ENCODE peak calls at places on chromosomes 16 and 17, in eight cellular contexts. K is MM.1S; N is AG09309; A is CD8-positive, alpha-beta T cell; B is astrocyte of the cerebellum; G is heart right ventricle; Y is H7; I is naive thymus-derived CD4-positive, alpha-beta T cell. U is an unnamed sample.

GRCh38 chr16:83781-84615 is 6.0 kb downstream of the MPG start:
- DNase-seq in N (no peak), K (no peak), A (peak; percentile 23), Y (no peak), I (no peak), G (no peak), B (no peak), U (peak; percentile 53)

GRCh38 chr16:15961060-15961511 is 11.7 kb downstream of the ABCC1 start:
- DNase-seq in I (peak; percentile 79), A (peak; percentile 68), Y (no peak), B (peak; percentile 73), N (no peak), G (no peak), K (peak; percentile 37), U (no peak)

GRCh38 chr16:81445143-81445922 is 725 bp downstream of the CMIP start:
- DNase-seq in I (peak; percentile 50), A (peak; percentile 39), G (peak; percentile 44), N (no peak), B (no peak), Y (peak; percentile 79), K (peak; percentile 38), U (peak; percentile 86)

GRCh38 chr16:61946019-61946418 is 90.2 kb downstream of the CDH8 start:
- DNase-seq in Y (no peak), G (no peak), A (no peak), B (no peak), N (no peak), I (no peak), K (no peak), U (no peak)

GRCh38 chr16:57781741-57782606 is 20.3 kb downstream of the KIFC3 start:
- DNase-seq in A (no peak), K (no peak), N (peak; percentile 16), G (no peak), I (no peak), B (peak; percentile 47), Y (no peak), U (no peak)

GRCh38 chr16:17313085-17313611 is 157.6 kb downstream of the XYLT1 start:
- DNase-seq in B (no peak), N (no peak), K (no peak), I (no peak), G (no peak), Y (no peak), A (no peak), U (peak; percentile 25)

GRCh38 chr17:47715669-47716325 is 17.2 kb upstream of the TBX21 start:
- DNase-seq in I (no peak), K (no peak), N (no peak), G (no peak), B (no peak), A (no peak), Y (no peak), U (no peak)

GRCh38 chr16:89828870-89829629 is 775 bp downstream of the SPIRE2 start:
- DNase-seq in K (no peak), N (no peak), A (no peak), I (no peak), B (no peak), Y (peak; percentile 42), G (no peak), U (peak; percentile 23)

GRCh38 chr16:57245472-57246113 is 534 bp downstream of the ARL2BP start:
- DNase-seq in A (peak; percentile 19), N (no peak), K (peak; percentile 39), G (peak; percentile 50), Y (peak; percentile 77), B (no peak), I (no peak), U (no peak)

DNA sequence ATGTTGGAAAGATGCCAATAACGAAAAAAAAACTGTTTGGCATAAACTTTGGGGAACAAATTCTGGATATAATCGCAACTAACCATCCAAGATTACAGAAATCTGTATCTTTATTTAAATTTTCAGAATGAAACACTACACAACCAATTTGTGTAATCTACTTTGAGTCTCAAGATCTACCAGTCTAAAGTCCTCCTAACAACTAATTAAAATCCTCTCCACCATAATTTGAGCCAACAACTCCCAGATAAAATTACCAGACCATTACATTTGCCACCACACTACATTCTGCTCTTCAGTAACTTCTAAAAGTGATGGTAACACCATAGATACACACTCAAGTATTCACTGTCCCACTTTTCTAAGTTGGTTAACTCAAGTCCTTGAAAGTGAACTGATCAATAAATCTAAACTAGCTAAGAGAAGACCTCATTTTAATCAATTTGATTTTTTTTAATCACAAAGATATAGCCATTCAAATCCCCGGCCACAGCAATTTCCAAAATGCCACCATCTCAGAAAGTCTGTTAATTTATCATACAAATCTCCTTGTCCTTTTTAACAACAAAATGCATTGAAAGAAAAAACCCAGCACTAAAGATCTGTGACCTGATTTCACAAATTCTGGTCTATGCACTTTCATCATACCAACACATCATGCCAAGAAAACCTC is 1.9 kb downstream of the SIAH1 start:
- DNase-seq in B (no peak), G (no peak), Y (no peak), I (no peak), K (no peak), A (no peak), N (no peak), U (no peak)
- H3K4me3 ChIP-seq in B (peak overlapping the region; percentile 66), G (peak overlapping the region; percentile 96), Y (peak overlapping the region; percentile 75), I (peak overlapping the region; percentile 67), K (peak overlapping the region; percentile 88), A (peak overlapping the region; percentile 50), N (peak overlapping the region; percentile 43), U (peak overlapping the region; percentile 68)

GRCh38 chr16:68790944-68791343 is 52.4 kb upstream of the TANGO6 start:
- DNase-seq in B (no peak), K (no peak), A (no peak), G (no peak), N (no peak), I (no peak), Y (peak; percentile 30), U (no peak)
- H3K4me3 ChIP-seq in B (no peak overlapping the region), K (no peak overlapping the region), A (no peak overlapping the region), G (no peak overlapping the region), N (no peak overlapping the region), I (no peak overlapping the region), Y (no peak overlapping the region), U (no peak overlapping the region)

GRCh38 chr17:57391857-57392256 is 135.5 kb downstream of the MSI2 start:
- DNase-seq in B (no peak), N (no peak), K (no peak), I (no peak), Y (no peak), G (no peak), A (no peak), U (no peak)
- H3K4me3 ChIP-seq in B (no peak overlapping the region), N (no peak overlapping the region), K (no peak overlapping the region), I (no peak overlapping the region), Y (no peak overlapping the region), G (no peak overlapping the region), A (no peak overlapping the region), U (no peak overlapping the region)

GRCh38 chr16:86508028-86508946 is 2.0 kb upstream of the FOXF1 start:
- DNase-seq in K (no peak), Y (peak; percentile 88), G (no peak), I (no peak), B (no peak), A (no peak), N (no peak), U (no peak)

GRCh38 chr16:86505185-86505898 is 5.0 kb upstream of the FOXF1 start:
- DNase-seq in G (no peak), B (no peak), I (no peak), A (no peak), Y (peak; percentile 87), N (no peak), K (no peak), U (no peak)

GRCh38 chr16:86507173-86508027 is 2.9 kb upstream of the FOXF1 start:
- DNase-seq in Y (peak; percentile 60), G (no peak), K (no peak), B (no peak), N (no peak), I (no peak), A (no peak), U (no peak)

GRCh38 chr16:86504315-86505184 is 5.8 kb upstream of the FOXF1 start:
- DNase-seq in I (no peak), G (no peak), Y (no peak), B (no peak), A (no peak), K (no peak), N (no peak), U (no peak)

DNA sequence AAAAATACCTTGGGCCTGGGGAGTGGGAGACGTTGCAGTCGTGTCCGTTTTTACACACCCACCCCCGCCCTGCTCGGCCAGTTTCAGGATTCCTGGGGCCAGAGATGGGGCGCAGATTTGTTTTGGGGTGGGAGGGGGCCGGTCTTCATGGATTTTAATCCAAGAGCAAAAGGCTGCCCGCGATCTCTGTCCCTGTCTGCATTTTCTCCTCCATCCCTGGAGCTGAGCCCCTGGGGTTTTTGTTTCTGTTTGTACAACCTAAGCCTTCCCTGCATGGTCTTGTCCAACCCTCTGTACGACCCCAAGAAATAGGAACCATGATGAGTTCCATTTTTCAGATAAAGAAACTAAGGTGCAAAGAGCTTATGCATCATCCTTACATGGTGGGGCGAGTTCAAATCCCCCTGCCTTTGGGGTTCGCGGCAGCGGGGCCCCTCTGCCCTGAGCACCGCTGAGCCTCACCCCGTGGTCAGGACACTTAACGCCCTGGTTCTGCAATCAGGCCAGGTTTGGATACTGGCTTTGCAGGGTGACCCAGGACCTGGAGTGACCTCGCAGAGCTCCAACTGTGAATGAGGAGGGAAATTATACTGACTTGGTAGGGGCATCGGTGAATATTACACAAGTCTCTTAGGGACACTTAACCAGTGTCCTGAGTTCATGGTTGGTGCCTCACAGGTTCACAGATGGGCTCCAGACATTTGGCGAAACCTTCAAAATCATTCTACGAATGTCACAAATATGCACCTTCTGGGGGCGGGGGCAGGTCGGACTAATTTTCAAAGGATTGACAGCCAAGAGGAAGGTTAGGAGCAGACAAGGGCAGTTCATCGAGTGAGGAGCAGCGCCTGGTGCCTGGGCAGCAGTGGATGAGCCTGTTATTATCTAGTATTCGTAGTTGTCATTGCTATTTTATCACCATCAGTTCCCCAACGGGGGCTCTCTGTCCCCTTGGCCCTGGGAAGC is 4.1 kb upstream of the FOXF1 start:
- DNase-seq in A (no peak), N (no peak), I (no peak), G (no peak), K (no peak), Y (peak; percentile 49), B (no peak), U (no peak)
- H3K4me3 ChIP-seq in A (no peak overlapping the region), N (no peak overlapping the region), I (no peak overlapping the region), G (no peak overlapping the region), K (no peak overlapping the region), Y (no peak overlapping the region), B (peak overlapping the region; percentile 9), U (no peak overlapping the region)

U was measured in pancreas.